ENCODE peak calls at places on chromosome 22, in ten cellular contexts. One of them, this sample, is unnamed.

GRCh38 chr22:48557473-48557872 is 1270.2 kb downstream of the BRD1 start:
- DNase-seq in IMR-90: no peak
- DNase-seq in colonic mucosa: no peak
- DNase-seq in tibial nerve: no peak
- DNase-seq in body of pancreas: no peak
- DNase-seq in lower lobe of right lung: no peak
- DNase-seq in HCT116: no peak
- DNase-seq in pancreas: no peak
- DNase-seq in H9: no peak
- DNase-seq in cardiac muscle cell: no peak
- DNase-seq in this sample: no peak

GRCh38 chr22:25202290-25202921 is 2.7 kb downstream of the CRYBB3 start:
- DNase-seq in IMR-90: peak; percentile 43
- DNase-seq in colonic mucosa: peak; percentile 56
- DNase-seq in tibial nerve: peak; percentile 51
- DNase-seq in body of pancreas: peak; percentile 53
- DNase-seq in lower lobe of right lung: peak; percentile 60
- DNase-seq in HCT116: peak; percentile 29
- DNase-seq in pancreas: peak; percentile 75
- DNase-seq in H9: peak; percentile 82
- DNase-seq in cardiac muscle cell: peak; percentile 78
- DNase-seq in this sample: no peak

GRCh38 chr22:25404923-25405853 is 159.3 kb upstream of the GRK3 start:
- DNase-seq in IMR-90: peak; percentile 73
- DNase-seq in colonic mucosa: peak; percentile 83
- DNase-seq in tibial nerve: peak; percentile 64
- DNase-seq in body of pancreas: peak; percentile 81
- DNase-seq in lower lobe of right lung: peak; percentile 90
- DNase-seq in HCT116: no peak
- DNase-seq in pancreas: peak; percentile 90
- DNase-seq in H9: no peak
- DNase-seq in cardiac muscle cell: peak; percentile 82
- DNase-seq in this sample: no peak

GRCh38 chr22:19942071-19942885 is 660 bp upstream of the TXNRD2 start:
- DNase-seq in IMR-90: peak; percentile 69
- DNase-seq in colonic mucosa: no peak
- DNase-seq in tibial nerve: no peak
- DNase-seq in body of pancreas: no peak
- DNase-seq in lower lobe of right lung: peak; percentile 67
- DNase-seq in HCT116: no peak
- DNase-seq in pancreas: peak; percentile 60
- DNase-seq in H9: no peak
- DNase-seq in cardiac muscle cell: no peak
- DNase-seq in this sample: no peak

GRCh38 chr22:24137595-24137994 is 43.7 kb upstream of the SUSD2 start:
- DNase-seq in IMR-90: peak; percentile 86
- DNase-seq in colonic mucosa: no peak
- DNase-seq in tibial nerve: no peak
- DNase-seq in body of pancreas: no peak
- DNase-seq in lower lobe of right lung: no peak
- DNase-seq in HCT116: no peak
- DNase-seq in pancreas: no peak
- DNase-seq in H9: no peak
- DNase-seq in cardiac muscle cell: no peak
- DNase-seq in this sample: no peak

GRCh38 chr22:21942407-21942895 is 10.2 kb downstream of the PPM1F start:
- DNase-seq in IMR-90: peak; percentile 88
- DNase-seq in colonic mucosa: peak; percentile 44
- DNase-seq in tibial nerve: peak; percentile 50
- DNase-seq in body of pancreas: peak; percentile 47
- DNase-seq in lower lobe of right lung: peak; percentile 80
- DNase-seq in HCT116: peak; percentile 44
- DNase-seq in pancreas: no peak
- DNase-seq in H9: no peak
- DNase-seq in cardiac muscle cell: no peak
- DNase-seq in this sample: no peak

GRCh38 chr22:49724893-49725489 is 102.7 kb downstream of the BRD1 start:
- DNase-seq in IMR-90: peak; percentile 20
- DNase-seq in colonic mucosa: peak; percentile 53
- DNase-seq in tibial nerve: no peak
- DNase-seq in body of pancreas: peak; percentile 37
- DNase-seq in lower lobe of right lung: peak; percentile 67
- DNase-seq in HCT116: peak; percentile 10
- DNase-seq in pancreas: peak; percentile 85
- DNase-seq in H9: peak; percentile 83
- DNase-seq in cardiac muscle cell: peak; percentile 83
- DNase-seq in this sample: no peak

GRCh38 chr22:28440517-28441366 is 238.9 kb downstream of the TTC28 start:
- DNase-seq in IMR-90: peak; percentile 80
- DNase-seq in colonic mucosa: no peak
- DNase-seq in tibial nerve: no peak
- DNase-seq in body of pancreas: peak; percentile 19
- DNase-seq in lower lobe of right lung: no peak
- DNase-seq in HCT116: no peak
- DNase-seq in pancreas: no peak
- DNase-seq in H9: no peak
- DNase-seq in cardiac muscle cell: no peak
- DNase-seq in this sample: no peak

GRCh38 chr22:35401863-35402262 is 1.9 kb downstream of the MCM5 start:
- DNase-seq in IMR-90: no peak
- DNase-seq in colonic mucosa: no peak
- DNase-seq in tibial nerve: no peak
- DNase-seq in body of pancreas: no peak
- DNase-seq in lower lobe of right lung: no peak
- DNase-seq in HCT116: no peak
- DNase-seq in pancreas: no peak
- DNase-seq in H9: no peak
- DNase-seq in cardiac muscle cell: no peak
- DNase-seq in this sample: no peak
- TF ChIP-seq CTCF in IMR-90: no peak
- TF ChIP-seq CTCF in colonic mucosa: no peak
- TF ChIP-seq CTCF in tibial nerve: no peak
- TF ChIP-seq CTCF in body of pancreas: no peak
- TF ChIP-seq CTCF in lower lobe of right lung: no peak
- TF ChIP-seq CTCF in HCT116: no peak
- TF ChIP-seq CTCF in pancreas: no peak
- TF ChIP-seq CTCF in H9: no peak
- TF ChIP-seq CTCF in cardiac muscle cell: no peak
- TF ChIP-seq CTCF in this sample: no peak

DNA sequence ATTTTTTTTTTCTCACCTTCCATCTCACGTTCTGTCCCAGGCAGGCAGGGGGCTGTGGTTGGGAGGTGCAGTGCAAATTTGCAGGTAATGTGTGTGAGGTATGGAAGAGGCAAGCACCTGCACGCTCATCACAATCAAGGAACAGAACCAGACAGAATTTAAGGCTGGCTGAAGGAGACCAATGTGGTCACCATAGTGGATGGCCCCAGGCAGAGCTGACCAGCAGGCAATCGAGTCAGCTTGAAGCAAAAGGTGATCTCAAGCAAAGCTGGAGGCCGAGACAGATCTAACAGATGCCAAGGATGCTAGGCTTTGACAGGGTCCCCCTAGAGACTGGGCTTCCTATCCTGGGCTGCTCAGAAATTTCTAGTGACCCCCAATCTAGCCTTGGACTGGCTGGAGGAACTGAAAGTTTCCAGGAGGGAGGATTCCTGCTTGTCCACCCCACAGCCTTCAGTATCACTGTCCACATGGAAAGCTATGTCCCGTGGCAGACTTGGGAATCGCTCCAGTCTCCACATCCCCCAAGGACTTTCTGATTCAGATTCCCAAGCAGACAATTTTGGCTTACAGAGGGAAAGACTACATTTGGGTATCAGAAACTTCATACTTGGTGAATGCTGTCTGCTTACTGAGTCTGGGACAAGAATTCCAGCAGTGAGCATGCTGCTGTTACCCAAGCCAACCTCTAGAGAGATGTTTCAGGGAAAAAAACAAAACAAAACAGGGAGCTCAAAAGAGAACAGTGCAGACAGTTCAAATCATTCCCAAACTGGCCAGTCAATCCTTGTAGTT is 9.0 kb upstream of the MICAL3 start:
- DNase-seq in IMR-90: peak; percentile 41
- DNase-seq in colonic mucosa: no peak
- DNase-seq in tibial nerve: no peak
- DNase-seq in body of pancreas: no peak
- DNase-seq in lower lobe of right lung: no peak
- DNase-seq in HCT116: no peak
- DNase-seq in pancreas: no peak
- DNase-seq in H9: no peak
- DNase-seq in cardiac muscle cell: no peak
- DNase-seq in this sample: no peak
- H3K27ac ChIP-seq in IMR-90: peak overlapping the region; percentile 4
- H3K27ac ChIP-seq in colonic mucosa: no peak overlapping the region
- H3K27ac ChIP-seq in tibial nerve: no peak overlapping the region
- H3K27ac ChIP-seq in body of pancreas: no peak overlapping the region
- H3K27ac ChIP-seq in lower lobe of right lung: no peak overlapping the region
- H3K27ac ChIP-seq in HCT116: peak overlapping the region; percentile 82
- H3K27ac ChIP-seq in pancreas: no peak overlapping the region
- H3K27ac ChIP-seq in H9: no peak overlapping the region
- H3K27ac ChIP-seq in cardiac muscle cell: no peak overlapping the region
- H3K27ac ChIP-seq in this sample: peak overlapping the region; percentile 100

GRCh38 chr22:41674941-41675340 is 13.7 kb downstream of the SNU13 start:
- DNase-seq in IMR-90: no peak
- DNase-seq in colonic mucosa: no peak
- DNase-seq in tibial nerve: no peak
- DNase-seq in body of pancreas: no peak
- DNase-seq in lower lobe of right lung: no peak
- DNase-seq in HCT116: no peak
- DNase-seq in pancreas: peak; percentile 28
- DNase-seq in H9: no peak
- DNase-seq in cardiac muscle cell: peak; percentile 59
- DNase-seq in this sample: no peak

GRCh38 chr22:41676134-41676533 is 12.5 kb downstream of the SNU13 start:
- DNase-seq in IMR-90: no peak
- DNase-seq in colonic mucosa: no peak
- DNase-seq in tibial nerve: no peak
- DNase-seq in body of pancreas: no peak
- DNase-seq in lower lobe of right lung: no peak
- DNase-seq in HCT116: no peak
- DNase-seq in pancreas: peak; percentile 2
- DNase-seq in H9: no peak
- DNase-seq in cardiac muscle cell: no peak
- DNase-seq in this sample: no peak

GRCh38 chr22:41668971-41669911 is 19.4 kb downstream of the SNU13 start:
- DNase-seq in IMR-90: peak; percentile 85
- DNase-seq in colonic mucosa: no peak
- DNase-seq in tibial nerve: no peak
- DNase-seq in body of pancreas: no peak
- DNase-seq in lower lobe of right lung: no peak
- DNase-seq in HCT116: no peak
- DNase-seq in pancreas: peak; percentile 30
- DNase-seq in H9: no peak
- DNase-seq in cardiac muscle cell: no peak
- DNase-seq in this sample: no peak

GRCh38 chr22:41672780-41673509 is 15.7 kb downstream of the SNU13 start:
- DNase-seq in IMR-90: no peak
- DNase-seq in colonic mucosa: no peak
- DNase-seq in tibial nerve: no peak
- DNase-seq in body of pancreas: no peak
- DNase-seq in lower lobe of right lung: no peak
- DNase-seq in HCT116: no peak
- DNase-seq in pancreas: no peak
- DNase-seq in H9: no peak
- DNase-seq in cardiac muscle cell: no peak
- DNase-seq in this sample: no peak
- TF ChIP-seq CTCF in IMR-90: peak; percentile 7
- TF ChIP-seq CTCF in colonic mucosa: no peak
- TF ChIP-seq CTCF in tibial nerve: peak; percentile 16
- TF ChIP-seq CTCF in body of pancreas: no peak
- TF ChIP-seq CTCF in lower lobe of right lung: no peak
- TF ChIP-seq CTCF in HCT116: peak; percentile 51
- TF ChIP-seq CTCF in pancreas: no peak
- TF ChIP-seq CTCF in H9: peak; percentile 43
- TF ChIP-seq CTCF in cardiac muscle cell: peak; percentile 43
- TF ChIP-seq CTCF in this sample: peak; percentile 41

GRCh38 chr22:35349368-35349703 is 31.6 kb upstream of the HMOX1 start:
- DNase-seq in IMR-90: no peak
- DNase-seq in colonic mucosa: no peak
- DNase-seq in tibial nerve: no peak
- DNase-seq in body of pancreas: peak; percentile 38
- DNase-seq in lower lobe of right lung: no peak
- DNase-seq in HCT116: no peak
- DNase-seq in pancreas: no peak
- DNase-seq in H9: no peak
- DNase-seq in cardiac muscle cell: no peak
- DNase-seq in this sample: no peak

GRCh38 chr22:35349704-35350538 is 31.0 kb upstream of the HMOX1 start:
- DNase-seq in IMR-90: peak; percentile 37
- DNase-seq in colonic mucosa: no peak
- DNase-seq in tibial nerve: no peak
- DNase-seq in body of pancreas: peak; percentile 39
- DNase-seq in lower lobe of right lung: no peak
- DNase-seq in HCT116: no peak
- DNase-seq in pancreas: no peak
- DNase-seq in H9: no peak
- DNase-seq in cardiac muscle cell: no peak
- DNase-seq in this sample: no peak

GRCh38 chr22:35348703-35349102 is 32.2 kb upstream of the HMOX1 start:
- DNase-seq in IMR-90: no peak
- DNase-seq in colonic mucosa: no peak
- DNase-seq in tibial nerve: no peak
- DNase-seq in body of pancreas: no peak
- DNase-seq in lower lobe of right lung: no peak
- DNase-seq in HCT116: no peak
- DNase-seq in pancreas: no peak
- DNase-seq in H9: no peak
- DNase-seq in cardiac muscle cell: no peak
- DNase-seq in this sample: no peak

GRCh38 chr22:35352214-35353111 is 28.4 kb upstream of the HMOX1 start:
- DNase-seq in IMR-90: no peak
- DNase-seq in colonic mucosa: peak; percentile 47
- DNase-seq in tibial nerve: peak; percentile 35
- DNase-seq in body of pancreas: peak; percentile 53
- DNase-seq in lower lobe of right lung: peak; percentile 92
- DNase-seq in HCT116: no peak
- DNase-seq in pancreas: no peak
- DNase-seq in H9: peak; percentile 74
- DNase-seq in cardiac muscle cell: peak; percentile 57
- DNase-seq in this sample: no peak

DNA sequence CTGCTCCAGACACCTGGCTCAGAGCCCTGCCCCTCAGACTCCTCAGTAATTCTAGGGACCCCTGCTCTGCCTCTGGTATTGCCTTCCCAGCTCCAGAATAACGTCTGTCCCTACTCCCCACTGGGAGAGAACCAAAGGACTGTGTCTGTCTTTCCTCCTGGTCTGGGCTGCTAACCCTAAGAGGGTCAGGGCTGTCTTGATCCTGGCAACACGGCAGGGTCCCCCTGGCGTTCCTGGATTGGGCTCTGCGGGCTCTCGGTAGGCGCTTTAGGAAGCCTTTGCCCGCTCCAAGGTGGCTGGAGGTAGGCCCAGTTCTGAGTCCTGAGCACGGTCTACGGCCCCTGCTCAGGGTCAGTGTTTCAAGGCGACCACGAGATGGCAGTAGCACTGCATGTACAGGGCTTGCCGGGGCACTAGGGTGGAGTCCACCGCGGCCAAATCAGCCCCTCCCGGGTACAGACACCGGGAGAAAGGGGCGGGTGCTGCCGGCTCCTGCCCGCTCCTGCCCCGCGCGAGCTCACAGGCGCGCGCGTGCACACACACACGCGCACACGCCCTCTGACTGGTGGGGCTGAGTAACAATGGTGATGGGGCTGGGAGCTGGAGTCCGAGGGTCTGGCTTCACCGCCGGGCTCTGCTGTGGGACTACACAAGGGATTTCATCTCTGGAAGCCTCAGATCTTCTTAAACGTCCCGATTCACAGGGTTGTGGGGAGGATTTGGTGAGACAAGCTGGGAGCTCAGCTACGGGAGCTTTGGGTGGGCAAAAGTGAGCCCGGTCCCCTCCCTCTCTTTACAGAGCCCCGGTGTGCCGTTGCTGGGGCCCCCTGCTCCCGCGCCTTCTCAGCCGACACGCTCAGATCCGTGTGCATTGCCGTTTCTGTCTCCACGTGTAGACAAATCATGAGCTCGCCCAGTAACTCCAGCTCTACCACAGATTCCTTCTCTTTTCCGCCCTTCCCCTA is 30.1 kb upstream of the HMOX1 start:
- DNase-seq in IMR-90: peak; percentile 89
- DNase-seq in colonic mucosa: peak; percentile 93
- DNase-seq in tibial nerve: peak; percentile 74
- DNase-seq in body of pancreas: peak; percentile 94
- DNase-seq in lower lobe of right lung: peak; percentile 93
- DNase-seq in HCT116: peak; percentile 81
- DNase-seq in pancreas: peak; percentile 88
- DNase-seq in H9: peak; percentile 95
- DNase-seq in cardiac muscle cell: peak; percentile 90
- DNase-seq in this sample: peak; percentile 92
- H3K27ac ChIP-seq in IMR-90: peak overlapping the region; percentile 38
- H3K27ac ChIP-seq in colonic mucosa: peak overlapping the region; percentile 12
- H3K27ac ChIP-seq in tibial nerve: peak overlapping the region; percentile 79
- H3K27ac ChIP-seq in body of pancreas: peak overlapping the region; percentile 30
- H3K27ac ChIP-seq in lower lobe of right lung: peak overlapping the region; percentile 62
- H3K27ac ChIP-seq in HCT116: peak overlapping the region; percentile 34
- H3K27ac ChIP-seq in pancreas: no peak overlapping the region
- H3K27ac ChIP-seq in H9: no peak overlapping the region
- H3K27ac ChIP-seq in cardiac muscle cell: peak overlapping the region; percentile 57
- H3K27ac ChIP-seq in this sample: no peak overlapping the region

This sample was measured in RWPE2.